ENCODE peak calls at places on chromosomes 5 and 9, in seven cellular contexts. J, D, N, F, W, A and K are unnamed samples.

GRCh38 chr5:145660897-145661650 is 174.1 kb downstream of the PRELID2 start:
- DNase-seq in D (no peak), W (no peak), N (no peak), J (no peak), F (no peak), A (no peak), K (no peak)

GRCh38 chr9:137974746-137975526 is 97.4 kb downstream of the CACNA1B start:
- DNase-seq in A (no peak), F (no peak), J (no peak), W (no peak), D (no peak), N (no peak), K (no peak)

GRCh38 chr5:132437604-132438275 is 52.8 kb downstream of the IRF1 start:
- DNase-seq in N (no peak), F (peak), W (peak), J (no peak), D (no peak), A (no peak), K (no peak)

GRCh38 chr5:35884125-35884788 is 27.6 kb downstream of the IL7R start:
- DNase-seq in D (no peak), J (no peak), W (peak), F (peak), N (no peak), A (no peak), K (no peak)

GRCh38 chr5:28954074-28954473 is 1915.7 kb upstream of the CDH9 start:
- DNase-seq in W (no peak), N (no peak), D (no peak), J (no peak), A (no peak), F (no peak), K (no peak)

GRCh38 chr9:107218834-107219485 is 64.1 kb upstream of the RAD23B start:
- DNase-seq in A (peak), W (no peak), F (no peak), N (no peak), J (no peak), D (no peak), K (no peak)

GRCh38 chr5:120173125-120173524 is 291.0 kb upstream of the PRR16 start:
- DNase-seq in F (no peak), J (no peak), N (no peak), W (no peak), D (no peak), A (no peak), K (no peak)

GRCh38 chr5:100797863-100798262 is 105.2 kb downstream of the ST8SIA4 start:
- DNase-seq in N (no peak), W (no peak), D (no peak), F (peak), A (no peak), J (no peak), K (no peak)

GRCh38 chr5:175847503-175847902 is 23.9 kb upstream of the CPLX2 start:
- DNase-seq in D (peak), N (peak), A (no peak), J (no peak), F (no peak), W (peak), K (no peak)

GRCh38 chr5:65292196-65292595 is 189.5 kb downstream of the ADAMTS6 start:
- DNase-seq in N (no peak), W (no peak), D (no peak), A (no peak), J (no peak), F (no peak), K (no peak)

GRCh38 chr9:16348531-16348930 is 521.9 kb downstream of the BNC2 start:
- DNase-seq in W (no peak), D (no peak), A (no peak), F (no peak), J (no peak), N (no peak), K (no peak)

GRCh38 chr9:87514136-87514535 is 16.5 kb downstream of the DAPK1 start:
- DNase-seq in N (no peak), W (no peak), A (no peak), J (no peak), D (peak), F (no peak), K (no peak)

GRCh38 chr9:124008307-124008854 is 3.2 kb upstream of the LHX2 start:
- DNase-seq in W (peak), N (peak), A (no peak), F (no peak), J (peak), D (no peak), K (peak)

GRCh38 chr5:65771266-65771665 is 49.3 kb downstream of the NLN start:
- DNase-seq in J (no peak), F (no peak), W (no peak), A (no peak), D (no peak), N (no peak), K (no peak)

GRCh38 chr5:76715484-76715733 is 517 bp upstream of the F2R start:
- DNase-seq in W (peak), D (no peak), N (no peak), F (no peak), J (no peak), A (no peak), K (no peak)

GRCh38 chr9:123663529-123663928 is 266.4 kb downstream of the DENND1A start:
- DNase-seq in N (no peak), J (no peak), A (no peak), F (no peak), D (no peak), W (no peak), K (no peak)

GRCh38 chr9:130897105-130897751 is 616 bp upstream of the QRFP start:
- DNase-seq in A (no peak), F (no peak), W (no peak), N (no peak), J (no peak), D (no peak), K (no peak)

GRCh38 chr5:126521130-126521529 is 73.9 kb downstream of the ALDH7A1 start:
- DNase-seq in J (no peak), N (no peak), W (no peak), A (no peak), F (no peak), D (no peak), K (no peak)

GRCh38 chr9:87749335-87750035 is 23.6 kb downstream of the CTSL start:
- DNase-seq in A (no peak), D (no peak), F (peak), J (no peak), N (no peak), W (no peak), K (no peak)

GRCh38 chr5:135133698-135134515 is 99.9 kb upstream of the PITX1 start:
- DNase-seq in N (no peak), W (peak), J (no peak), F (no peak), A (no peak), D (peak), K (no peak)

GRCh38 chr5:128627939-128628338 is 89.9 kb upstream of the FBN2 start:
- DNase-seq in J (no peak), N (no peak), D (no peak), A (no peak), F (no peak), W (no peak), K (no peak)

GRCh38 chr5:82639393-82640144 is 361.4 kb upstream of the RPS23 start:
- DNase-seq in F (peak), A (no peak), D (no peak), W (no peak), J (no peak), N (no peak), K (no peak)

GRCh38 chr5:151926186-151926585 is 1.5 kb upstream of the GLRA1 start:
- DNase-seq in W (no peak), A (no peak), N (no peak), J (no peak), F (no peak), D (no peak), K (no peak)

GRCh38 chr9:75889977-75890540 is 414 bp upstream of the PCSK5 start:
- DNase-seq in D (no peak), N (peak), W (peak), F (no peak), A (no peak), J (peak), K (no peak)

GRCh38 chr9:98807070-98807810 is at the start of gene GALNT12:
- DNase-seq in N (peak), F (no peak), A (no peak), J (peak), D (no peak), W (peak), K (no peak)

GRCh38 chr5:1886634-1887399 is 4.1 kb upstream of the IRX4 start:
- DNase-seq in N (no peak), F (no peak), A (no peak), D (no peak), W (no peak), J (no peak), K (no peak)

GRCh38 chr5:80755634-80756033 is 100.9 kb upstream of the DHFR start:
- DNase-seq in F (no peak), W (peak), J (no peak), N (no peak), D (no peak), A (peak), K (no peak)

GRCh38 chr9:108553111-108553635 is 302.6 kb downstream of the ACTL7B start:
- DNase-seq in W (no peak), N (no peak), D (no peak), J (no peak), F (no peak), A (no peak), K (no peak)

GRCh38 chr5:77029376-77029885 is 773 bp upstream of the AGGF1 start:
- DNase-seq in D (no peak), N (no peak), J (no peak), A (no peak), F (no peak), W (peak), K (no peak)

GRCh38 chr5:103375356-103375755 is 116.8 kb downstream of the MACIR start:
- DNase-seq in N (no peak), F (no peak), W (no peak), D (no peak), J (no peak), A (no peak), K (no peak)

GRCh38 chr9:73701415-73702057 is 549.9 kb downstream of the ANXA1 start:
- DNase-seq in J (no peak), D (no peak), F (no peak), A (no peak), W (no peak), N (no peak), K (no peak)

GRCh38 chr5:120517607-120518252 is 53.6 kb downstream of the PRR16 start:
- DNase-seq in F (no peak), N (no peak), D (no peak), J (no peak), A (no peak), W (no peak), K (no peak)

GRCh38 chr5:96794757-96795156 is 13.0 kb downstream of the ERAP1 start:
- DNase-seq in D (no peak), A (no peak), F (no peak), W (no peak), N (no peak), J (no peak), K (no peak)
- TF ChIP-seq MAX in D (no peak), A (no peak), F (no peak), W (no peak), N (no peak), J (no peak), K (no peak)

GRCh38 chr5:139631520-139632165 is 16.5 kb upstream of the CXXC5 start:
- DNase-seq in W (no peak), J (no peak), N (no peak), D (no peak), A (no peak), F (no peak), K (no peak)
- TF ChIP-seq MAX in W (no peak), J (no peak), N (no peak), D (no peak), A (no peak), F (no peak), K (no peak)

GRCh38 chr9:78073722-78074121 is 42.1 kb upstream of the GNAQ start:
- DNase-seq in A (no peak), W (no peak), D (no peak), N (no peak), F (no peak), J (no peak), K (no peak)

GRCh38 chr9:78072586-78073199 is 41.1 kb upstream of the GNAQ start:
- DNase-seq in J (no peak), D (no peak), F (no peak), N (no peak), W (no peak), A (no peak), K (no peak)

GRCh38 chr9:78070530-78070929 is 38.9 kb upstream of the GNAQ start:
- DNase-seq in N (no peak), A (no peak), W (no peak), F (no peak), D (no peak), J (no peak), K (no peak)

GRCh38 chr9:78074385-78075291 is 43.0 kb upstream of the GNAQ start:
- DNase-seq in F (no peak), W (peak), N (no peak), D (no peak), J (no peak), A (no peak), K (no peak)
- TF ChIP-seq MAX in F (no peak), W (no peak), N (no peak), D (no peak), J (no peak), A (no peak), K (no peak)

DNA sequence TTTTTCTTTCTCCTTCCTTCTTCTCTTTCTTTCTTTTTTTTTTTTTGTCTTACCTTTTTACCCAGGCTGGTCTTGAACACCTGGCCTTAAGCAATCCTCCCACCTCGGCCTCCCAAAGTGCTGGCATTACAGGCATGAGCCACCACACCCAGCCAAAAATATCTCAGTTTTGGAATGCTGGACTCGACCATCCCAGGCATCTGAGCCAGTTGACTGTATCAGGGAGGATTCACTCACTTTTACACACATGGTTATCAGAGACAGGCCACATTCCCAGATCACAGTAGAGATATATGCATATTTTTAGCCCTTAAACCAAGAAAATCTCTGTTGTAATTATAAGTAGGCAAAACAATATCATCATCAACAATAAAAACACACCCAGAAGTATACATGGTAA is 21.9 kb downstream of the NIM1K start:
- DNase-seq in F (no peak), A (no peak), D (no peak), J (no peak), W (no peak), N (no peak), K (no peak)
- TF ChIP-seq MAX in F (no peak), A (no peak), D (no peak), J (no peak), W (no peak), N (no peak), K (no peak)

GRCh38 chr9:37745970-37746369 is 7.6 kb upstream of the TRMT10B start:
- DNase-seq in D (no peak), A (no peak), W (no peak), F (no peak), J (no peak), N (no peak), K (no peak)

GRCh38 chr9:37749129-37749528 is 4.5 kb upstream of the TRMT10B start:
- DNase-seq in D (no peak), N (no peak), F (no peak), J (no peak), A (no peak), W (no peak), K (no peak)

GRCh38 chr9:37746448-37747270 is 6.9 kb upstream of the TRMT10B start:
- DNase-seq in N (no peak), W (no peak), J (peak), D (no peak), F (no peak), A (no peak), K (no peak)

GRCh38 chr9:37751186-37751585 is 2.4 kb upstream of the TRMT10B start:
- DNase-seq in J (no peak), F (no peak), D (no peak), N (no peak), A (no peak), W (no peak), K (no peak)

DNA sequence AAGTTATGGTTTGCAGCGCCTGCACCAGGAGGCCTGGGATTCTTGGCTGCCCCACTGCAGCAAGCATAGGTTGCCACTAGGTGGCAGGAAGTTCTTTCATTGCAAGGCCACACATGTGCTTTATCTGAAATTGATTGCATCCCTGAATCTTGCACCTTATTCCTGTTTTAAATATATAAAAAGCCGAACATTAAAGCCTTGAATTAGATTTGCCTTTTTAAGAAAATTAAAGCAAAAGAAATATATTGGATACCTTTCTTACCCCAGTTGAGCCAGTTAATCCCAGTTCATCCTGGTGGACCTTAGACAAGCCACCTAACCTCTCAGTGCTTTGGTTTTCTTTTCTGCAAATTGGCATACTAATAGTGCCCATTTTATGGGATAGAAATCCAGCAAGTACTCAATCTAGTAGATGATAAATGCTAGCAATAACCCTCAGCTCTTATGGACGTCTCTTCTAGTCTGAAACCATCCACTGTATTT is 6.3 kb upstream of the TRMT10B start:
- DNase-seq in N (peak), J (peak), W (peak), A (peak), D (peak), F (peak), K (peak)
- TF ChIP-seq MAX in N (peak), J (peak), W (peak), A (no peak), D (peak), F (peak), K (peak)

GRCh38 chr5:31078931-31079330 is 114.6 kb upstream of the CDH6 start:
- DNase-seq in J (no peak), W (no peak), D (no peak), F (no peak), N (no peak), A (no peak), K (no peak)

DNA sequence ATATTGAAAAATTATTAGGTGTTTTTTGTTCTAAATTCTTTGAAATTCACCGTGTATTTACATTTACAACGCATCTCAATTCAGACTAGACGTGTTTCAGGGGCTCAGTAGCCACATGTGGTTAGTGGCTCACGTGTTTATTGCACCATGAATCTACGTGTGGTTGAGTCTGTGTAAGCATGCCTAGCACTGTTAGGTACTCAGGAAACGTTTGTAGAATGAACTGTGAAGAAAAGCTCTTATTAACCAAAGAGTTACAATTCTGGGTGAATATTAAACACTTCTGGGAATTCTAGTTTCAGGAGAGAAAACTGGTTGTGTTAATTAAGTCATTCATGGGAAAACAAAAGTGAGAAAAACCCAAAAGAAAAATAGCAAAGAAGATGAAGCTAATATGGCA is 117.5 kb upstream of the CDH6 start:
- DNase-seq in D (no peak), J (no peak), W (no peak), A (no peak), F (no peak), N (no peak), K (no peak)
- TF ChIP-seq MAX in D (no peak), J (no peak), W (no peak), A (no peak), F (no peak), N (no peak), K (no peak)

GRCh38 chr9:90219548-90220118 is 423.0 kb downstream of the DIRAS2 start:
- DNase-seq in F (no peak), W (no peak), N (peak), D (peak), J (no peak), A (no peak), K (no peak)
- TF ChIP-seq MAX in F (no peak), W (no peak), N (no peak), D (no peak), J (no peak), A (no peak), K (no peak)

GRCh38 chr5:143459433-143459832 is 55.9 kb upstream of the NR3C1 start:
- DNase-seq in A (no peak), D (no peak), W (no peak), F (no peak), N (no peak), J (no peak), K (no peak)

GRCh38 chr5:143453722-143454121 is 50.2 kb upstream of the NR3C1 start:
- DNase-seq in A (no peak), D (no peak), N (no peak), W (peak), F (no peak), J (no peak), K (no peak)

GRCh38 chr5:143454936-143455516 is 51.5 kb upstream of the NR3C1 start:
- DNase-seq in W (no peak), A (no peak), F (no peak), D (no peak), N (no peak), J (no peak), K (no peak)

DNA sequence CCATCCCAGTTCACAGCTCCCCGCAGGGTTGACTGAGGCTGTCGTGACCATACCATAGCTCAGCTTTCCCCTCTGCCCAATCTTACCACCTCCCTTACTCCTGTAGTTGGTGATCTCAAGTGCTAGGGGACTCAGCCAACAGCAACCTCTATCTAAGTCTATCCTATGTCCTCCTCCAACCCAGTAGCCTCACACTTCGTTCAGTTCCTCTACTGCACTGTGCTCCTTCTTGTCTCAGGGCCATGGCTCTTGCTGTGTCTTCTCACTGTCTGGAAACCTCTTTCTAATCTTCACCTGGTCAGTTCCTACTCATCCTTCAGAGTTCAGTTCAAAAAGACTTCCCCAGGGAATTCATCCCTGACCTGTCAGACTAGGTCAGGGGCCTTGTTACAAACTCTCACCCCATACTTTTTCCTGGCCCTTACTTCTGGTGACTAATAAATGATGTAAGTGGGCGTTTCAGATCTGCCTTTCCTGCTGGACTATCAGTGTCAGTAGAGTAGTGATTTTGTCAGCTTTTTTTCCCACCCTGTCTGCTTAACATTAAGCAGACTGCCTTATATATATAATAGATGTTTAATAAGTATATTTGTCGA is 53.6 kb upstream of the NR3C1 start:
- DNase-seq in F (peak), N (peak), W (no peak), D (no peak), J (no peak), A (no peak), K (peak)
- TF ChIP-seq MAX in F (no peak), N (no peak), W (no peak), D (no peak), J (no peak), A (no peak), K (no peak)

DNA sequence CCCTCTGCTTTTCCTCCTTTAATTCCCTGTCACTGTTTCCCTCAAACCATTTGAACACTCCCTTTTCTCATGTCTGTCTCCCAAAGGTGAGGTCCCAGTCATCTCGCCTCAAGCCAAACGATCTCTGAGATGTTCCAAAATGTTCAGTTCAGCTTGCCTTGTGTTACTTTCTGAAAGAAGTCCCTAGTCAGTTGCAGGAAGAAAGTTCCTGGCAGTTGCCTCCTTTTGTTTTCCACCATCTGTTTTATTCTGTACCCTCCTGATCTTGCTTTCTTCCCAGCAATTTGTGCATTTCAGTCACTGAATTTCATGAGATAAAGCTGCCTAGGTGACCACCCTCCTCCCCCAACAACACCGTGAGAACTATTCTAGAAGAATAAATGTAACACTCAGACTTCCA is 277.5 kb downstream of the EPB41L4A start:
- DNase-seq in W (no peak), J (no peak), A (no peak), N (no peak), D (no peak), F (no peak), K (no peak)
- TF ChIP-seq MAX in W (no peak), J (no peak), A (no peak), N (no peak), D (no peak), F (no peak), K (no peak)